ENCODE peak calls at places on chromosomes 7 and 10, in nine cellular contexts. G is kidney tubule cell; L is iPS-NIHi11; M is effector CD4-positive, alpha-beta T cell; J is T-helper 9 cell; O is lower lobe of right lung; W is NCI-H1105; E is NCI-H146; A is choroid plexus epithelial cell. H is an unnamed sample.
A peak's percentile ranks its signal among the peaks of the same experiment; 100 is the strongest.

GRCh38 chr10:92848441-92849233 is at the start of gene EXOC6:
- DNase-seq in G (peak; percentile 85), L (peak; percentile 95), M (peak; percentile 81), J (peak; percentile 78), O (peak; percentile 91), W (peak; percentile 62), E (peak; percentile 90), A (peak; percentile 79), H (peak; percentile 84)

GRCh38 chr7:101828308-101829020 is 11.0 kb downstream of the CUX1 start:
- DNase-seq in G (no peak), L (no peak), M (no peak), J (no peak), O (no peak), W (no peak), E (no peak), A (no peak), H (no peak)

GRCh38 chr7:22189741-22190140 is 167.2 kb downstream of the RAPGEF5 start:
- DNase-seq in G (no peak), L (no peak), M (no peak), J (no peak), O (no peak), W (no peak), E (no peak), A (no peak), H (no peak)

GRCh38 chr7:94698275-94698674 is 42.3 kb upstream of the SGCE start:
- DNase-seq in G (peak; percentile 72), L (no peak), M (no peak), J (no peak), O (no peak), W (no peak), E (no peak), A (peak; percentile 95), H (no peak)

GRCh38 chr7:146115665-146116451 is 743 bp upstream of the CNTNAP2 start:
- DNase-seq in G (peak; percentile 33), L (peak; percentile 93), M (no peak), J (no peak), O (peak; percentile 52), W (peak; percentile 77), E (peak; percentile 92), A (peak; percentile 67), H (peak; percentile 84)

GRCh38 chr10:123552760-123553554 is 113.2 kb upstream of the GPR26 start:
- DNase-seq in G (no peak), L (no peak), M (no peak), J (no peak), O (no peak), W (no peak), E (no peak), A (no peak), H (no peak)

GRCh38 chr10:132508497-132509443 is 28.8 kb upstream of the INPP5A start:
- DNase-seq in G (no peak), L (no peak), M (no peak), J (no peak), O (peak; percentile 51), W (no peak), E (no peak), A (no peak), H (no peak)

GRCh38 chr10:35329520-35329919 is 6.8 kb upstream of the CCNY start:
- DNase-seq in G (no peak), L (peak; percentile 37), M (no peak), J (no peak), O (no peak), W (no peak), E (no peak), A (no peak), H (no peak)

GRCh38 chr10:106311590-106311989 is 852.9 kb downstream of the SORCS1 start:
- DNase-seq in G (peak; percentile 2), L (no peak), M (no peak), J (no peak), O (no peak), W (no peak), E (no peak), A (peak; percentile 63), H (no peak)

GRCh38 chr10:122186822-122187810 is 84.0 kb upstream of the BTBD16 start:
- DNase-seq in G (no peak), L (no peak), M (no peak), J (no peak), O (no peak), W (no peak), E (no peak), A (peak; percentile 36), H (no peak)

GRCh38 chr7:138872576-138872975 is 74.6 kb upstream of the ATP6V0A4 start:
- DNase-seq in G (peak; percentile 80), L (no peak), M (no peak), J (no peak), O (no peak), W (no peak), E (no peak), A (no peak), H (no peak)

GRCh38 chr10:117449636-117450035 is 74.4 kb upstream of the PDZD8 start:
- DNase-seq in G (no peak), L (no peak), M (no peak), J (no peak), O (no peak), W (no peak), E (no peak), A (peak; percentile 17), H (peak; percentile 12)

GRCh38 chr7:50349963-50350944 is 45.7 kb downstream of the IKZF1 start:
- DNase-seq in G (no peak), L (no peak), M (peak; percentile 65), J (peak; percentile 55), O (no peak), W (no peak), E (no peak), A (no peak), H (no peak)

GRCh38 chr10:8063935-8064334 is 9.4 kb downstream of the GATA3 start:
- DNase-seq in G (no peak), L (no peak), M (no peak), J (no peak), O (no peak), W (no peak), E (no peak), A (no peak), H (no peak)

GRCh38 chr10:43383204-43383971 is 12.0 kb downstream of the FXYD4 start:
- DNase-seq in G (peak; percentile 49), L (no peak), M (no peak), J (no peak), O (no peak), W (no peak), E (no peak), A (no peak), H (no peak)

GRCh38 chr7:80640841-80641240 is 2.4 kb downstream of the CD36 start:
- DNase-seq in G (peak; percentile 77), L (no peak), M (no peak), J (no peak), O (no peak), W (no peak), E (no peak), A (peak; percentile 79), H (no peak)